ENCODE peak calls at places on chromosomes 13 and 19, in four cellular contexts. Q, M, L and H are unnamed samples.

GRCh38 chr13:25447396-25447795 is 75.6 kb downstream of the ATP8A2 start:
- DNase-seq in M (no peak), Q (no peak), L (no peak), H (no peak)

GRCh38 chr19:51521796-51522195 is 9.7 kb downstream of the SIGLEC6 start:
- DNase-seq in M (no peak), Q (no peak), L (no peak), H (no peak)

GRCh38 chr13:66329988-66330429 is 900.1 kb downstream of the PCDH9 start:
- DNase-seq in M (no peak), Q (peak), L (no peak), H (peak)

GRCh38 chr19:35644987-35645679 is 3.0 kb upstream of the COX6B1 start:
- DNase-seq in Q (peak), M (peak), L (peak), H (peak)

GRCh38 chr13:64278493-64278892 is 2862.8 kb upstream of the PCDH20 start:
- DNase-seq in Q (peak), L (no peak), M (no peak), H (peak)

GRCh38 chr19:14023404-14024235 is 4.3 kb upstream of the RLN3 start:
- DNase-seq in Q (peak), M (peak), L (no peak), H (peak)

GRCh38 chr19:15288146-15288963 is 44.0 kb downstream of the BRD4 start:
- DNase-seq in L (no peak), Q (peak), M (no peak), H (no peak)

GRCh38 chr13:47211106-47211505 is 314.3 kb upstream of the HTR2A start:
- DNase-seq in M (no peak), L (no peak), Q (peak), H (peak)

GRCh38 chr19:29247051-29247450 is 34.1 kb upstream of the UQCRFS1 start:
- DNase-seq in M (no peak), Q (no peak), L (no peak), H (no peak)

GRCh38 chr13:51271528-51272070 is 49.4 kb downstream of the FAM124A start:
- DNase-seq in M (no peak), Q (no peak), L (no peak), H (no peak)

GRCh38 chr13:98565726-98566577 is 11.0 kb downstream of the STK24 start:
- DNase-seq in Q (no peak), L (no peak), M (no peak), H (peak)

GRCh38 chr19:9811139-9811538 is 7.7 kb downstream of the FBXL12 start:
- DNase-seq in Q (no peak), L (no peak), M (no peak), H (no peak)

GRCh38 chr19:5553892-5554291 is 13.9 kb downstream of the TINCR start:
- DNase-seq in L (no peak), Q (no peak), M (no peak), H (no peak)

GRCh38 chr13:100221166-100221565 is 132.3 kb downstream of the PCCA start:
- DNase-seq in Q (no peak), L (no peak), M (no peak), H (no peak)

GRCh38 chr19:37941820-37942515 is 35.0 kb downstream of the SIPA1L3 start:
- DNase-seq in L (no peak), Q (no peak), M (peak), H (no peak)

GRCh38 chr13:76386316-76386715 is 499.9 kb downstream of the KCTD12 start:
- DNase-seq in L (no peak), Q (no peak), M (no peak), H (no peak)

GRCh38 chr19:11187409-11187808 is 9.9 kb downstream of the KANK2 start:
- DNase-seq in Q (no peak), L (no peak), M (no peak), H (no peak)

GRCh38 chr13:30679483-30680330 is 55.6 kb upstream of the ALOX5AP start:
- DNase-seq in M (peak), L (no peak), Q (peak), H (peak)

GRCh38 chr13:44052843-44053607 is 173.3 kb downstream of the LACC1 start:
- DNase-seq in Q (peak), L (no peak), M (no peak), H (peak)

GRCh38 chr13:26558074-26558805 is 757 bp downstream of the WASF3 start:
- DNase-seq in L (no peak), M (no peak), Q (peak), H (no peak)

GRCh38 chr19:3556978-3557460 is 367 bp downstream of the MFSD12 start:
- DNase-seq in Q (no peak), L (no peak), M (no peak), H (no peak)

GRCh38 chr13:50104493-50104892 is 89.2 kb downstream of the KCNRG start:
- DNase-seq in L (no peak), M (no peak), Q (no peak), H (no peak)

GRCh38 chr13:53001444-53001843 is 27.2 kb upstream of the OLFM4 start:
- DNase-seq in Q (no peak), M (no peak), L (no peak), H (no peak)

GRCh38 chr19:4744451-4745170 is 21.0 kb upstream of the DPP9 start:
- DNase-seq in Q (peak), L (peak), M (peak), H (peak)

GRCh38 chr19:39182174-39182505 is 14.6 kb upstream of the NCCRP1 start:
- DNase-seq in M (no peak), Q (no peak), L (no peak), H (peak)

GRCh38 chr19:6239871-6240676 is 39.7 kb downstream of the MLLT1 start:
- DNase-seq in L (no peak), M (no peak), Q (no peak), H (no peak)

GRCh38 chr19:5308471-5309437 is 31.9 kb downstream of the PTPRS start:
- DNase-seq in M (no peak), L (peak), Q (peak), H (peak)

GRCh38 chr13:28357846-28358496 is 137.0 kb downstream of the FLT1 start:
- DNase-seq in Q (no peak), L (no peak), M (no peak), H (no peak)

DNA sequence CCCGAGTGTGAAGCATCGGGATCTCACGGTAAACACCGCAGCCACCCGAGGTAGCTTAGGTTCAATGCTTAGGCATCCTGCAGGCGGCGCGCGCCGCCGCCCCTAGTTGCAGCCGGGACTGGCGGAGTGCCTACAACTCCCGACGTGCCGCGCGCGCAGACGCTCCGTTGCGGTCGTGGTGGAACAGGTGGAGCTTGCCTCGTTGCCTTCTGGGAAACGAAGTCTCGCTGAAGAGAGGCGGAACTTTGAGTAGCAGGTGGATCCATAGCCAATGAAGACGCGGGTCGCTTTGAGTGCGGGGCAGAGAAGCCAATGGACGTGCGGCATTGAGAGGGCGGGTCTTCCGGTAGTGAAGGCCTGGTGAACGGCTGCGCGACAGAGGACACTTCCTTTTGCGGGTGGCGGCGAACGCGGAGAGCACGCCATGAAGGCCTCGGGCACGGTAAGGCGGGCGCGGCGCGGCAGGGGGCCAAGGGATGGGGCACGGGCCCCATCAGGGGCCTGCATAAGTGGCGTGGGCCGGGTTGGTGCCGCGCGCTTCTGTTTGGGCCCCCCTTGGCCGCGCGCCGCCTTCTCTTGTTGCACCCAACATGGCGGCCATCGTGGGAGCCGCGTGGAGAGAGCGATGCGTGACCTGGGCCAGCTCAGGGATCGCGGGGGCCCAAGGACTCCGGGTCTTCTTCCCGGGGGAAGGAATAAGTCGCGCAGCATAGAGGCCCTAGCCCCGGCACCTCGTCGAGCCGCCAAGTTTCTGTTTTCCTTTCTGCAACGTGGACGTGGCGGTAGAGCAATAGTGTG is at the start of gene RPL18A:
- DNase-seq in M (peak), L (peak), Q (peak), H (peak)
- H3K4me3 ChIP-seq in M (peak), L (peak), Q (peak), H (peak)

DNA sequence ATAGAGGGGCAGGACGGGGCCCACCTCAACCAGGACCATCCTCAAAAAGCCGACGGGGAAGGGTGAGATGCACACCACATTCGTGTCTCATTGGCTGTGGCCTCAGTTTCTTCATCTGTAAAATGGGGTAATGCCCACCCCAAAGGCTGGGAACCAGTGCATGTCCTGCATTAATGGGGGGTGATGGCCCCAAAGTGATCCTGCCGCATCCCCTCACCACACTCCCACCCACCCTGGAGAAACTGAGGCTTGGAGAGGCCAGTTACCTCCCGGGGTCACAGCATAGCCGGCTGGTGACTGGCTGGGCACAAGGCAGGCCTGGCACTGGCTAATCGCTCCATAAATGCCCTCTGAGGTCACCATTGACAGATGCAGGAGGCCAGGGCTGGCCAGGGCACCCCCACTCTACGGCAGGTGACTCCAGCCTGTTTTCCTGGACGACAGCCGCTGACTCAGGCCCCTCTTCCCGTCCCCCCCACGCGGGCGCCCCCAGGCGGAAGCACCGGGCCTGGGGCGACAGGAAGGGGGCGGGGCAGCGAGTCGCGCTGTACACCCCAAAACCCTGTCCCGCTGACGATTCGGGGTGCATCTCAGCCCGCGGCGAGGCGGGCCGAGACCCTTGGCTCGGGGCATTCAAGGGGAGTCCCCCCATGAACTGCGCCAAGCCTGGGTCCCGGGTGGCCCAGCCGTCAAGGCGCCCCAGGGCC is 483 bp upstream of the MIDN start:
- DNase-seq in M (peak), Q (peak), L (no peak), H (peak)
- TF ChIP-seq CTCF in M (peak), Q (peak), L (no peak), H (peak)

GRCh38 chr19:19540707-19541515 is 2.8 kb downstream of the CILP2 start:
- DNase-seq in Q (no peak), L (no peak), M (peak), H (peak)
- H3K4me3 ChIP-seq in Q (peak), L (peak), M (no peak), H (peak)

GRCh38 chr19:2251577-2252480 is 2.7 kb downstream of the AMH start:
- DNase-seq in L (no peak), M (no peak), Q (no peak), H (no peak)

GRCh38 chr19:2254052-2254872 is 2.0 kb downstream of the JSRP1 start:
- DNase-seq in L (no peak), Q (no peak), M (no peak), H (no peak)

GRCh38 chr19:2255112-2255845 is 938 bp downstream of the JSRP1 start:
- DNase-seq in M (no peak), L (no peak), Q (no peak), H (no peak)

GRCh38 chr19:2252481-2253105 is 3.5 kb downstream of the AMH start:
- DNase-seq in M (no peak), L (no peak), Q (no peak), H (no peak)

GRCh38 chr19:2253106-2254051 is 2.8 kb downstream of the JSRP1 start:
- DNase-seq in Q (no peak), M (no peak), L (no peak), H (no peak)
- TF ChIP-seq CTCF in Q (peak), M (no peak), L (no peak), H (no peak)